ENCODE peak calls at places on chromosomes 3 and 15, in six cellular contexts. T is AG10803, R is Peyer's patch, W is ascending aorta, F is B cell, H is WTC11. U is an unnamed sample.

GRCh38 chr3:16864610-16865313 is 20.0 kb upstream of the PLCL2 start:
- DNase-seq in T (peak), R (no peak), W (no peak), F (no peak), H (no peak), U (no peak)

GRCh38 chr3:116176974-116177555 is 268.2 kb downstream of the LSAMP start:
- DNase-seq in T (no peak), R (no peak), W (no peak), F (no peak), H (no peak), U (no peak)

GRCh38 chr15:77617507-77618285 is 15.0 kb downstream of the LINGO1 start:
- DNase-seq in T (no peak), R (no peak), W (no peak), F (no peak), H (peak), U (no peak)

GRCh38 chr3:141556034-141556433 is 69.2 kb downstream of the RASA2 start:
- DNase-seq in T (no peak), R (no peak), W (no peak), F (no peak), H (no peak), U (no peak)

GRCh38 chr15:52678468-52679231 is 538 bp downstream of the ATOSA start:
- DNase-seq in T (peak), R (peak), W (peak), F (peak), H (peak), U (peak)

GRCh38 chr3:46438831-46439230 is 25.9 kb downstream of the LTF start:
- DNase-seq in T (no peak), R (no peak), W (no peak), F (no peak), H (no peak), U (no peak)

GRCh38 chr3:56862352-56863062 is 60.8 kb upstream of the ARHGEF3 start:
- DNase-seq in T (peak), R (no peak), W (no peak), F (no peak), H (no peak), U (no peak)

GRCh38 chr3:49248828-49249227 is 28.2 kb downstream of the C3orf62 start:
- DNase-seq in T (peak), R (peak), W (no peak), F (no peak), H (no peak), U (no peak)

DNA sequence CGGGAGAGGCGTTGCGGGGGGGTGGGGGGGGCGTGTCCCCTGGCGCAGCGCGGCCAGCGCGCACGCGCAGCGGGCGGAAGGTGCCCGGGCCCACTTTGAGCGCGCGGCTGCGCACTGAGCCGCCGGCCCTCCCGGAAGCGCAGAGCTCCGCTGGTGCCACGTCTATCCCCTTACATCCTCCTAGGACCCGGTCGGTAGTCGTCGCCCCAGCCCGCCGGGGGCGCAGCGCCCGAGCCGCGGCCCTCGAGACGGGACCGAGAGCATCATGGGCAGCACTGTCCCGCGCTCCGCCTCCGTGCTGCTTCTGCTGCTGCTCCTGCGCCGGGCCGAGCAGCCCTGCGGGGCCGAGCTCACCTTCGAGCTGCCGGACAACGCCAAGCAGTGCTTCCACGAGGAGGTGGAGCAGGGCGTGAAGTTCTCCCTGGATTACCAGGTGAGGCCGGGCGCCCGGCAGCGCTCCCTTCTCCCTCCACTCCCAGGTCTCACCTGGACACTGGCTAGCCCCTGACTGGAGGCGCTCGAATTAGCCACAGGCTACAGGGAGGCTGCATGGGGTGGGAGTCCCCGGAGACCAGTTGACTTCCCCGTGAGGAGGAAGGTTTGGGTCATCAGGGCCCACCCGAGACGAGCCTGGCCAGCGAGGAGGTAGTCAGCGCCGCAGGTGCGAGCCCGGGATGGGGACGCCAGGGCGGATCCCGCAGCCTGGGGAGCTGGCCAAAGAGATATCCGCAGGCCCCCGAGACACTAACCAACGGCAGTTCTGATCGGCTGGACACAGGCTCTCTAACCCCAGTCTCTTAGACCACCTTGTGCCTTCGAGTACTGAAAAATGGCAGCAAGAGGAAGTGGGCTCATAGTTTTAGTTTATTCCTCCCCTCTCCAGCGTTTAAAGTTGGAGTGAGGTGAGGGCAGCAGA is at the start of gene TMED3:
- DNase-seq in T (peak), R (peak), W (peak), F (peak), H (peak), U (no peak)
- TF ChIP-seq CTCF in T (peak), R (no peak), W (no peak), F (peak), H (no peak), U (no peak)

GRCh38 chr3:182392182-182392917 is 401.0 kb upstream of the ATP11B start:
- DNase-seq in T (no peak), R (no peak), W (no peak), F (no peak), H (no peak), U (no peak)
- TF ChIP-seq CTCF in T (no peak), R (no peak), W (no peak), F (no peak), H (no peak), U (no peak)

DNA sequence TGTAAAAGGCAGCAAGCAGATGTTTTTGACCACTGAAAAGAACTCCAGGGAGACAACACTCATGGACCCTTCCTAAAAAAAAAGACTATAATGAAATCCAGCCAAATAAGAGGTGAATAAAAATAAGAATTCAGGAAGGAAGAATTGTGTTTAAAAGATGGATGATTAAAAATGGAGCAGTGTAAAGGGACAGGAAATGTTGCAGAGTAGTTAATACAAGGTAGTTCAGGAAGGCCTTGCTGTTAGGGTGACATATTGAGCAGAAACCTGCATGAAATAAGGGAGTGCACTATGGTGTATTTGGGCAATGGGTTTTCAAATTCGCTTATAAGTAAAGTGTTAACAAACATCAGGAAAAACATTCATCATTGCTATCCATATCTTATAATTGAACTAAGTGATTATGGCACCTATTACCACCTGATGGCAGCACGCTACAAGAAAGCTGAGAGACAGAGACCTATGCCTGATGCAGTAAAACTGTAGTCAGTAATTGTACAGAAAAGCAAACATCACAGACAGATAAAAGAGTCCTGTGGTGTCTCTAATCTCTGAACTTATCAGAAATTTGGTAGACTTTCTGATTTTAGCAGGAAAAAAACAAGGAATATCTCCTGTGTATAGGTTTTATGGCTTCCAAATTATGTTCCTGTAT is 5.8 kb upstream of the DBR1 start:
- DNase-seq in T (peak), R (peak), W (no peak), F (peak), H (no peak), U (no peak)
- TF ChIP-seq CTCF in T (peak), R (peak), W (no peak), F (peak), H (no peak), U (no peak)

DNA sequence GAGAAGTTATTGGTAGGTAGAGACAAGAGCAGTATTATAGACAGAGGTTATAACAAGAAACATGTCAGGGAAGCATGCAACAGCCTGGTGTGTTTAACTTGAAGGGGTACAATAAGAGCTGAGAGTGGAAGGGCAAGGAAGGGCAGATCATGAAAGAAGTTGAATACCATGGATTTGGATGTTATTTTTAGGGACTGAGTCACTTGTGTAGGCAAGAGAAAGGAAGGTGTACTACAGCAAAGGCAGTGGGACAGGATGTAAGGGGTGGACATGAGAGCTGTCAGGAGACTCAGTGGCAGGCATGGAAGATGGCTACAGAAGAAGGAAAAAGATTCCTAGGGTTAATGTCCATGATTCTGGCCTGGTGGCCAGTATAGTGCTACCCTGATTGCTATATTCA is 66.4 kb downstream of the TFG start:
- DNase-seq in T (no peak), R (no peak), W (no peak), F (no peak), H (no peak), U (no peak)
- TF ChIP-seq CTCF in T (no peak), R (no peak), W (no peak), F (no peak), H (no peak), U (no peak)

GRCh38 chr15:68063606-68064005 is 9.5 kb downstream of the PIAS1 start:
- DNase-seq in T (no peak), R (no peak), W (no peak), F (no peak), H (no peak), U (no peak)

GRCh38 chr15:68059630-68060029 is 5.5 kb downstream of the PIAS1 start:
- DNase-seq in T (no peak), R (no peak), W (no peak), F (no peak), H (no peak), U (no peak)

GRCh38 chr15:68061578-68061977 is 7.5 kb downstream of the PIAS1 start:
- DNase-seq in T (no peak), R (no peak), W (no peak), F (no peak), H (no peak), U (no peak)

GRCh38 chr15:68062214-68062613 is 8.1 kb downstream of the PIAS1 start:
- DNase-seq in T (no peak), R (no peak), W (no peak), F (no peak), H (no peak), U (no peak)

DNA sequence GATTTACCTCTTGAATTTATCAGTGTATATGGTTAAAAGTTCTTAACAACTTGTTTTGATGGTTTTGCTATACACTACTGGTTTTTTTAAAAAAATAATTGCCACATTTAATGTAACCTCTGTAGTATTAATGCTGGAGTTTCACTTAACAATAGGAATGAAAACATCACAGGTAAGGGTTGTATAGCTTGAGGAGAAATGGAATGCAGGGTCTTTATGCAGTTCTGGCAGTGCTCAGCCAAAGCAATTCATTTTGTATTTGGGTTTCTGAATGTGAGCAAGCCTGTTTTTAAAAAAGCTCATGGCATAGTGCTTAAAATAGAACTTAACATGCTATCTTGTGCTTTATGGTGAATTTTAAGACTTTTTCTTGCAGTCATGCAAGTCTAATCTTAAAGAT is 8.8 kb downstream of the PIAS1 start:
- DNase-seq in T (no peak), R (no peak), W (no peak), F (no peak), H (no peak), U (no peak)
- TF ChIP-seq CTCF in T (no peak), R (no peak), W (no peak), F (no peak), H (no peak), U (no peak)

DNA sequence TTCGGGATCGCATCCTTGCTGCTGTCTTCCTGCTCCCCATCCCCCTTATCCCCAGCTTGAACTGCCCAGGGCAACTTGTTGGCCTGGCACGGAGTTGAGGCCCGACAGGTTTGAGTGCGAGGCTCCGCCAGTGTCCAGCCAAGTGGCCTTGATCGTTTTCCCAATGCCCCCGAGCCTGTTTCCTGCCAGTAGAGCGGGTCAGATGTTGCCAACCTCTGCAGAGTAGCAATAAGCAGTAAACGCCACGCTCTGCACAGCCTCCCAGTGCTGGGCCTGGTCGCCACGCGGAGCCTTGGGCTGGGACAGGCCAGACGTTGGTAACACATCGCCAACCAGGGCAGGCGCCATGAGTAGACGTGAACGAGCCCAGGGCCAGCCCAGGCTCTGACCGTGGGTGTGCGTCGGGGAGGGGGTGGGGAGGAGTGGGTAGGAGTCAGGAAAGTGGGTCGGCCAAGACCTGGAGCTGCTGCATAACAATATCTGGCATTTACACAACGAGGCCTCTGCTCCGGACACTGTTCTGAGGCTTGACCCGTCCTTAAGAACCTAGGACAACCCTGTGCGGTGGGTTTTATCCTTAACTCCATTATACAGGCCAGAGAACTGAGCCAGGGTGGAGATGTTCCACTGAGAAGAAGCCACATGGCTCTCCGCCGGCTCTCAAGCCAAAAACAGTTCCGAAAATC is 444 bp upstream of the ABHD14A start:
- DNase-seq in T (no peak), R (peak), W (peak), F (peak), H (no peak), U (no peak)
- TF ChIP-seq CTCF in T (no peak), R (no peak), W (no peak), F (no peak), H (peak), U (no peak)

DNA sequence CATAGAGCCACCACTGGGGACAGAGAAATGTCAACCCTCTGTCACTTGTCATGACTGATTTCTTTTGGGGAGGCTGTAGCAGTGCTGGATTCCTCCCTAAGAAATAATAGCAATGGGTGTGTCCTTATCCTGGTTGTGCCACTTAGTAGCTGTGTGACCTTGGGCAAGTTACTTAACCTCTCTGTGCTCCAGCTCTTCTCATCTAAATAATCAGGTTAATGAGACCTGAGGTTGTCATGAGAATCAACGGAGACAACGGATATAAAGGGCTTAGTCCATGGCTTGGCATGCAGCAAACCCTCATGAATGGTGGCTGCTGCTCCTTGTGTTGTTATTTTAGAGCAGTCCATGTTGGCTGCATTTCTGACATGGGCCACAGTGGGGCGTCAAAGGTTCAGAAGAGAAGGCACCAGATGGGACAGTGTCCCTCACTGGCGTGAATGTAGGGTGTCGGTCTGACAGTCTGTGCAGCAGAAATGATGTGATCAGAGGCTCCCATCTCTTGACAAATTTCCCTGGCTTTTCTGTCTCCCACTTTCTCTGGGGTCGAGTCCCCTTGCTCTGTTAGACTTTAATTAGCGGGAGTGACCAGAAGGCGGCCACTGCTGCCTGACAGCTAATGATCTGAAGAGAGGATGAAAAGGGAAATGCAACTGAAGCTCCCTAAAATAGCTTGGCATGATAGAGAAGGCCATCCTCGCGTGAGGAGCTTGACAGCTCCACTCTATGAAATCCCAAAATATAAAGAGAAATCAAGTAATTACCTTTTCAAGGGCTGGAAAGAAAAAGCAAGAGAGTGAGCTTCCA is 209.4 kb downstream of the CADPS start:
- DNase-seq in T (peak), R (peak), W (peak), F (peak), H (peak), U (no peak)
- TF ChIP-seq CTCF in T (peak), R (peak), W (peak), F (no peak), H (peak), U (no peak)

DNA sequence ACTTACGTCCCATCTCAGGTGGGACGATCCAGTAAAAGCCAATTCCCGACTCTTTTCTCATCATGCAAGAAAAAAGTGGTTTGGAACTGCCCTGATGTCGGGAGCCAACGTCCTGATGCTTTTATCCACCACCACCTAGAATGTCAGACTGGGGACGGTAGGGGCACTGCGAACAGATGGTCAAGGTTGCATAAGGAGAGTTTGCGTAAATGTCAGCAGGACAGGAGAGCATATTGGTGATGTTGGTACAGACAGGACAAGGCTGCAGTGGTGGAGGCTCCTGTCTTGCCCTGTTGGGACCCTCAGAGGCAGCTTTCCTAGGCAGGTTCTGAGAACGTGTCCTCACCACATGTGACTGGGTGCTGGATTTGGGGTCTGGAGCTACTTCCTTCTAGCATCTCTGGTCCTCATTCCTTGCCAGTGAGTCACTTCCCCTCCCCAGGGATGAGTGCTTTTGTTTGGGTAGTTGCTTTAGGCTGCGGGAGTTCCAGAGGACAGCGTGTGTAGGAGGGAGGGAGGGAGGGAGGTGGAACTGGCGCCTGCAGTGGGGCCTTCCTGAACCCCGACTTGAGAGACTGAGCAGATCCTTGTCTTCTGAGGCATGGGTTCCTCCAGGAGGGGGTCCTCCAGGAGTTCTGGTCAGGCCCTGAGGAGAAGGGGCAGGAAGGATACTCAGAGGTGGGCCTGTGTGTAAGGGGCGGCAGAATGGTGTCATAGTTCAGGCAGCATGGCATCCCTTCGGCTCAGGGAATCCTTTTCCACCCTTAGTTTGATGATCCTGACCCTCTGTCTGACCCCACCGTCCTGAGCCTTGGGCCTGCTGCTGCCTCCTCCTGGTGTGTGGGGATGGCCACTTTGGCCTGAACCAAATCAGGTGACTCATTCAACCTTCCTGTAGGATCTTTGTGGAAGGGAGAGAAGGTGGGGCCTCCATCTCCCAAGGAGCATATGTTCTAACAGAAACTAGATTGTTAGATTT is 21.2 kb downstream of the THSD4 start:
- DNase-seq in T (peak), R (no peak), W (peak), F (no peak), H (no peak), U (no peak)
- TF ChIP-seq CTCF in T (no peak), R (no peak), W (peak), F (no peak), H (no peak), U (no peak)

GRCh38 chr15:27485265-27485664 is 514.3 kb downstream of the GABRG3 start:
- DNase-seq in T (no peak), R (no peak), W (no peak), F (no peak), H (no peak), U (no peak)
- TF ChIP-seq CTCF in T (no peak), R (no peak), W (no peak), F (no peak), H (no peak), U (no peak)